ENCODE peak calls at places on chromosomes 1 and 21, in five cellular contexts. K, B, N, D and R are unnamed samples.

GRCh38 chr1:158730453-158730852 is 9.9 kb upstream of the OR6K3 start:
- DNase-seq in N (no peak), K (no peak), B (no peak), D (no peak), R (no peak)

GRCh38 chr1:14869197-14869596 is 270.7 kb downstream of the KAZN start:
- DNase-seq in D (no peak), B (no peak), N (peak; percentile 8), K (no peak), R (peak; percentile 3)

GRCh38 chr1:60657926-60658325 is 424.4 kb upstream of the NFIA start:
- DNase-seq in K (no peak), D (no peak), N (no peak), B (no peak), R (no peak)

GRCh38 chr21:17491716-17492414 is 21.0 kb upstream of the CXADR start:
- DNase-seq in D (peak; percentile 69), B (no peak), N (peak; percentile 100), K (peak; percentile 98), R (peak; percentile 99)

GRCh38 chr1:46617108-46617694 is 590 bp upstream of the MOB3C start:
- DNase-seq in K (no peak), B (no peak), N (no peak), D (no peak), R (no peak)

GRCh38 chr1:199463521-199464127 is 563.9 kb upstream of the NR5A2 start:
- DNase-seq in B (no peak), N (peak; percentile 59), K (peak; percentile 83), D (peak; percentile 19), R (peak; percentile 82)

GRCh38 chr1:43611950-43612349 is 38.0 kb upstream of the KDM4A start:
- DNase-seq in D (no peak), N (no peak), K (no peak), B (no peak), R (no peak)

GRCh38 chr1:116482490-116482889 is 88.3 kb downstream of the CD58 start:
- DNase-seq in D (no peak), N (no peak), K (no peak), B (no peak), R (no peak)

GRCh38 chr21:35850029-35850428 is 210.3 kb downstream of the SETD4 start:
- DNase-seq in N (peak; percentile 35), B (no peak), D (no peak), K (peak; percentile 67), R (peak; percentile 82)

GRCh38 chr1:101284021-101284420 is 47.2 kb downstream of the S1PR1 start:
- DNase-seq in N (no peak), D (no peak), K (no peak), B (peak; percentile 15), R (no peak)

GRCh38 chr21:42514883-42515228 is 1.2 kb downstream of the SLC37A1 start:
- DNase-seq in D (no peak), N (no peak), K (no peak), B (no peak), R (no peak)

GRCh38 chr1:33299461-33300155 is 21.3 kb downstream of the A3GALT2 start:
- DNase-seq in B (no peak), N (no peak), D (no peak), K (no peak), R (no peak)

GRCh38 chr1:27491748-27492700 is 2.1 kb upstream of the WASF2 start:
- DNase-seq in N (peak; percentile 18), B (no peak), K (peak; percentile 67), D (no peak), R (no peak)